ENCODE peak calls at places on chromosomes 11 and 22, in ten cellular contexts. J is Right ventricle myocardium superior; T is activated T-cell treated with anti-CD3 and anti-CD28 coated beads, Interleukin-2, amount 50 U/mL, for 72 hours; A is germinal center; Z is NCI-H1417; H is HFF-Myc; D is AG08395; V is pancreas; E is IMR-90; G is T-helper 17 cell. S is an unnamed sample.

GRCh38 chr11:109374032-109374431 is 48.0 kb upstream of the C11orf87 start:
- DNase-seq in J (no peak), Z (no peak), V (no peak), D (no peak), T (no peak), E (no peak), G (no peak), A (no peak), H (no peak), S (no peak)

GRCh38 chr11:126547161-126547560 is 191.7 kb downstream of the ST3GAL4 start:
- DNase-seq in E (peak), A (no peak), V (no peak), J (no peak), T (no peak), G (no peak), Z (no peak), H (peak), D (peak), S (peak)

GRCh38 chr11:19713221-19714092 is 820 bp downstream of the NAV2 start:
- DNase-seq in H (no peak), T (peak), G (no peak), Z (peak), J (no peak), V (peak), D (no peak), A (no peak), E (no peak), S (no peak)

GRCh38 chr11:9664276-9665171 is 647 bp downstream of the SWAP70 start:
- DNase-seq in V (peak), D (peak), G (no peak), E (peak), H (no peak), J (peak), T (peak), A (no peak), Z (peak), S (no peak)

GRCh38 chr11:125256471-125257010 is 92.0 kb downstream of the PKNOX2 start:
- DNase-seq in T (no peak), H (no peak), G (no peak), D (no peak), V (no peak), Z (no peak), E (no peak), A (no peak), J (no peak), S (no peak)

GRCh38 chr11:114080769-114081168 is 21.3 kb downstream of the ZBTB16 start:
- DNase-seq in V (no peak), E (no peak), Z (peak), J (no peak), A (no peak), D (no peak), H (no peak), G (no peak), T (no peak), S (no peak)

GRCh38 chr11:119800619-119801018 is 71.6 kb upstream of the NECTIN1 start:
- DNase-seq in Z (no peak), E (no peak), A (no peak), G (no peak), H (no peak), T (no peak), J (no peak), D (no peak), V (no peak), S (no peak)

GRCh38 chr11:126115820-126116319 is 53.2 kb upstream of the CDON start:
- DNase-seq in Z (peak), T (no peak), A (no peak), D (peak), G (no peak), E (peak), V (peak), J (peak), H (peak), S (peak)

GRCh38 chr22:32204856-32205722 is at the start of gene RFPL2:
- DNase-seq in J (no peak), V (no peak), G (peak), E (peak), H (no peak), Z (peak), D (peak), A (no peak), T (peak), S (no peak)

GRCh38 chr11:15707971-15708370 is 593.2 kb downstream of the INSC start:
- DNase-seq in T (no peak), H (no peak), J (peak), V (peak), G (no peak), E (peak), A (no peak), D (no peak), Z (peak), S (no peak)

S was measured in non-pigmented ciliary epithelial cell.